ENCODE peak calls at places on chromosomes 11 and 22, in eight cellular contexts. F is CD4-positive, alpha-beta T cell; G is dorsolateral prefrontal cortex; M is WERI-Rb-1; J is mesenchymal stem cell; Z is A549; I is sigmoid colon; S is CD8-positive, alpha-beta memory T cell. K is an unnamed sample.

GRCh38 chr11:132913295-132913694 is 619.0 kb downstream of the OPCML start:
- DNase-seq in F (no peak), G (no peak), M (no peak), J (no peak), Z (no peak), I (no peak), S (no peak), K (no peak)

GRCh38 chr11:69463181-69463891 is 18.1 kb upstream of the LINC01488 start:
- DNase-seq in F (no peak), G (no peak), M (no peak), J (peak; percentile 89), Z (no peak), I (no peak), S (no peak), K (no peak)

GRCh38 chr11:95121687-95122086 is 32.0 kb downstream of the ENDOD1 start:
- DNase-seq in F (no peak), G (no peak), M (peak; percentile 18), J (no peak), Z (no peak), I (no peak), S (no peak), K (no peak)

GRCh38 chr11:73999581-74000306 is 9.1 kb downstream of the UCP3 start:
- DNase-seq in F (no peak), G (no peak), M (no peak), J (no peak), Z (no peak), I (peak; percentile 19), S (no peak), K (peak; percentile 33)

GRCh38 chr22:39901519-39902146 is 749 bp downstream of the GRAP2 start:
- DNase-seq in F (no peak), G (no peak), M (no peak), J (no peak), Z (no peak), I (no peak), S (no peak), K (no peak)

GRCh38 chr11:9838961-9839360 is 175.1 kb downstream of the SWAP70 start:
- DNase-seq in F (no peak), G (no peak), M (no peak), J (no peak), Z (no peak), I (no peak), S (no peak), K (no peak)

GRCh38 chr11:129590753-129591475 is 215.3 kb downstream of the BARX2 start:
- DNase-seq in F (no peak), G (no peak), M (no peak), J (no peak), Z (no peak), I (no peak), S (no peak), K (no peak)

GRCh38 chr11:116062526-116063171 is 558.4 kb upstream of the CADM1 start:
- DNase-seq in F (no peak), G (no peak), M (peak; percentile 52), J (peak; percentile 50), Z (no peak), I (no peak), S (no peak), K (no peak)

GRCh38 chr11:62001450-62002178 is 34.2 kb upstream of the FTH1 start:
- DNase-seq in F (no peak), G (no peak), M (no peak), J (no peak), Z (no peak), I (no peak), S (no peak), K (no peak)

GRCh38 chr11:5605849-5606248 is 9.4 kb downstream of the TRIM6 start:
- DNase-seq in F (no peak), G (no peak), M (no peak), J (peak; percentile 74), Z (no peak), I (no peak), S (no peak), K (no peak)

GRCh38 chr11:9596926-9597325 is 23.5 kb downstream of the WEE1 start:
- DNase-seq in F (no peak), G (no peak), M (no peak), J (no peak), Z (no peak), I (no peak), S (no peak), K (no peak)

GRCh38 chr22:30575011-30575671 is 676 bp upstream of the GAL3ST1 start:
- DNase-seq in F (no peak), G (peak; percentile 47), M (peak; percentile 33), J (peak; percentile 17), Z (no peak), I (no peak), S (no peak), K (no peak)

GRCh38 chr11:12287009-12287373 is 90.4 kb upstream of the PARVA start:
- DNase-seq in F (no peak), G (no peak), M (no peak), J (peak; percentile 97), Z (peak; percentile 87), I (peak; percentile 87), S (no peak), K (no peak)

GRCh38 chr11:64566042-64566914 is 24.7 kb upstream of the SLC22A12 start:
- DNase-seq in F (peak; percentile 21), G (no peak), M (peak; percentile 73), J (peak; percentile 86), Z (peak; percentile 93), I (peak; percentile 87), S (peak; percentile 20), K (no peak)

GRCh38 chr22:33357894-33358440 is 299.8 kb upstream of the SYN3 start:
- DNase-seq in F (no peak), G (no peak), M (peak; percentile 16), J (no peak), Z (no peak), I (no peak), S (no peak), K (no peak)

GRCh38 chr11:7974668-7975067 is 9.4 kb upstream of the NLRP10 start:
- DNase-seq in F (no peak), G (no peak), M (no peak), J (no peak), Z (no peak), I (no peak), S (no peak), K (no peak)

GRCh38 chr22:21696115-21696514 is 30.3 kb downstream of the PPIL2 start:
- DNase-seq in F (no peak), G (no peak), M (no peak), J (no peak), Z (no peak), I (no peak), S (no peak), K (no peak)

GRCh38 chr11:118791961-118792578 is 1.1 kb upstream of the DDX6 start:
- DNase-seq in F (peak; percentile 21), G (no peak), M (peak; percentile 43), J (no peak), Z (peak; percentile 7), I (peak; percentile 76), S (peak; percentile 49), K (no peak)

GRCh38 chr11:82906236-82906635 is 4.7 kb downstream of the DDIAS start:
- DNase-seq in F (no peak), G (no peak), M (no peak), J (peak; percentile 52), Z (no peak), I (no peak), S (peak; percentile 48), K (no peak)

GRCh38 chr11:74170694-74171629 is at the start of the genes C2CD3 and PPME1:
- DNase-seq in F (peak; percentile 95), G (peak; percentile 99), M (peak; percentile 99), J (peak; percentile 100), Z (peak; percentile 97), I (peak; percentile 99), S (peak; percentile 98), K (peak; percentile 99)

GRCh38 chr11:114044042-114044871 is 15.3 kb upstream of the ZBTB16 start:
- DNase-seq in F (no peak), G (no peak), M (no peak), J (peak; percentile 80), Z (no peak), I (no peak), S (no peak), K (no peak)

GRCh38 chr22:26579331-26579886 is 10.5 kb downstream of the TPST2 start:
- DNase-seq in F (peak; percentile 16), G (no peak), M (no peak), J (no peak), Z (no peak), I (no peak), S (peak; percentile 73), K (no peak)

GRCh38 chr22:39308614-39309363 is 10.6 kb downstream of the RPL3 start:
- DNase-seq in F (no peak), G (no peak), M (no peak), J (peak; percentile 95), Z (peak; percentile 60), I (peak; percentile 89), S (no peak), K (no peak)

GRCh38 chr11:46686886-46687810 is 13.3 kb downstream of the ARHGAP1 start:
- DNase-seq in F (no peak), G (no peak), M (no peak), J (no peak), Z (no peak), I (no peak), S (no peak), K (peak; percentile 43)

DNA sequence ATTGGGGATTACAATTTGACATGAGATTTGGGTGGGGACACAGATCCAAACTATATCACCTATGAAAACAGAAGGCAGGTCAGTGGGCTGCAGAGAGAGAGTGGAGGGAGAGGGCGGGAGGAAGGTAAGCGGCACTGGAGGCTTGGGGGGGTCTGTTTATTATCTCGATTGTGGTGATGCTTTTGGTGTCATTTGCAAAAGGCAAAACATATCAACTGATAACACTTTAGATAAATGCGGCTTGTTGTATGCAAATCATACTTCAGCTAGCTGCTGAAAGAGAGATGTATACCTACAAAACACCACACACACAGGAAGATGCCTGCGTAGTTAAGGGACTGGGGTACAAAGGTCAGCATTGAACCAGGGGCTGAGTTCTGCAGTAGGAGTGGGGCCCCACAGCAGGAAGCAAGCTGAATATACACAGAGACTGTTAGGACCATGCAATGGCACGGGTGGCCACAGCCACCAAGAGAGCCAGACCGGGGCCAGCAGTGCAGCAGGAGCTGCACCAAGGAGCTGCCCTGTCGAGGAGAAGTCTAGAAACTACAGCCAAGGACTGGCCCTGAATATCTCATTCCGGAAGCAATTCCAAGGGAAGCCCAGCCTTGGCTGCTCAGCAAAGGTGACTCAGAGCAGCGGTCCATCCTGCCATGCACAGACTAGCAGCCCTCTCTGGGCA is 23.8 kb upstream of the TOLLIP start:
- DNase-seq in F (no peak), G (no peak), M (no peak), J (no peak), Z (no peak), I (no peak), S (no peak), K (no peak)
- H3K27ac ChIP-seq in F (no peak overlapping the region), G (no peak overlapping the region), M (no peak overlapping the region), J (no peak overlapping the region), Z (no peak overlapping the region), I (no peak overlapping the region), S (no peak overlapping the region), K (no peak overlapping the region)

GRCh38 chr11:65787649-65788622 is 1.1 kb downstream of the OVOL1 start:
- DNase-seq in F (no peak), G (no peak), M (no peak), J (no peak), Z (no peak), I (no peak), S (peak; percentile 18), K (no peak)
- H3K27ac ChIP-seq in F (no peak overlapping the region), G (no peak overlapping the region), M (peak overlapping the region; percentile 37), J (no peak overlapping the region), Z (peak overlapping the region; percentile 67), I (peak overlapping the region; percentile 38), S (no peak overlapping the region), K (no peak overlapping the region)

GRCh38 chr11:212150-213100 is 4.9 kb downstream of the RIC8A start:
- DNase-seq in F (no peak), G (no peak), M (no peak), J (no peak), Z (no peak), I (peak; percentile 55), S (no peak), K (no peak)
- H3K27ac ChIP-seq in F (no peak overlapping the region), G (no peak overlapping the region), M (no peak overlapping the region), J (no peak overlapping the region), Z (no peak overlapping the region), I (no peak overlapping the region), S (no peak overlapping the region), K (no peak overlapping the region)

GRCh38 chr22:36360011-36360410 is 27.8 kb downstream of the MYH9 start:
- DNase-seq in F (no peak), G (no peak), M (no peak), J (no peak), Z (no peak), I (no peak), S (no peak), K (no peak)
- H3K27ac ChIP-seq in F (peak overlapping the region; percentile 49), G (no peak overlapping the region), M (no peak overlapping the region), J (peak overlapping the region; percentile 90), Z (peak overlapping the region; percentile 99), I (peak overlapping the region; percentile 100), S (no peak overlapping the region), K (no peak overlapping the region)

K was measured in caudate nucleus.